ENCODE peak calls at places on chromosomes 13 and 19, in five cellular contexts. One of them, this sample, is unnamed.

GRCh38 chr19:47754206-47755064 is 9.1 kb downstream of the NOP53 start:
- DNase-seq in GM23248: no peak
- DNase-seq in cardiac fibroblast: no peak
- DNase-seq in fibroblast of the aortic adventitia: no peak
- DNase-seq in uterus: no peak
- DNase-seq in this sample: no peak

GRCh38 chr13:41700790-41701310 is 243.5 kb downstream of the RGCC start:
- DNase-seq in GM23248: peak
- DNase-seq in cardiac fibroblast: peak
- DNase-seq in fibroblast of the aortic adventitia: peak
- DNase-seq in uterus: peak
- DNase-seq in this sample: no peak

GRCh38 chr13:111328803-111329410 is 8.5 kb downstream of the TEX29 start:
- DNase-seq in GM23248: no peak
- DNase-seq in cardiac fibroblast: no peak
- DNase-seq in fibroblast of the aortic adventitia: no peak
- DNase-seq in uterus: no peak
- DNase-seq in this sample: no peak

GRCh38 chr19:12785431-12786011 is 5.8 kb upstream of the JUNB start:
- DNase-seq in GM23248: peak
- DNase-seq in cardiac fibroblast: no peak
- DNase-seq in fibroblast of the aortic adventitia: no peak
- DNase-seq in uterus: no peak
- DNase-seq in this sample: no peak

GRCh38 chr13:94389544-94390351 is 89.7 kb downstream of the DCT start:
- DNase-seq in GM23248: peak
- DNase-seq in cardiac fibroblast: no peak
- DNase-seq in fibroblast of the aortic adventitia: peak
- DNase-seq in uterus: no peak
- DNase-seq in this sample: no peak

GRCh38 chr19:39599116-39599515 is 3.2 kb upstream of the LGALS13 start:
- DNase-seq in GM23248: peak
- DNase-seq in cardiac fibroblast: peak
- DNase-seq in fibroblast of the aortic adventitia: peak
- DNase-seq in uterus: no peak
- DNase-seq in this sample: peak

GRCh38 chr13:96779691-96780090 is 214.6 kb downstream of the OXGR1 start:
- DNase-seq in GM23248: no peak
- DNase-seq in cardiac fibroblast: peak
- DNase-seq in fibroblast of the aortic adventitia: no peak
- DNase-seq in uterus: no peak
- DNase-seq in this sample: no peak

GRCh38 chr13:47598340-47598911 is 402.6 kb downstream of the SUCLA2 start:
- DNase-seq in GM23248: peak
- DNase-seq in cardiac fibroblast: peak
- DNase-seq in fibroblast of the aortic adventitia: peak
- DNase-seq in uterus: no peak
- DNase-seq in this sample: no peak

GRCh38 chr19:19406878-19407639 is 1.6 kb downstream of the GATAD2A start:
- DNase-seq in GM23248: peak
- DNase-seq in cardiac fibroblast: peak
- DNase-seq in fibroblast of the aortic adventitia: peak
- DNase-seq in uterus: no peak
- DNase-seq in this sample: no peak

GRCh38 chr13:112893570-112894422 is 75.2 kb upstream of the MCF2L start:
- DNase-seq in GM23248: peak
- DNase-seq in cardiac fibroblast: peak
- DNase-seq in fibroblast of the aortic adventitia: peak
- DNase-seq in uterus: no peak
- DNase-seq in this sample: no peak

GRCh38 chr13:40471911-40472310 is 194.5 kb downstream of the FOXO1 start:
- DNase-seq in GM23248: no peak
- DNase-seq in cardiac fibroblast: no peak
- DNase-seq in fibroblast of the aortic adventitia: no peak
- DNase-seq in uterus: no peak
- DNase-seq in this sample: no peak

GRCh38 chr19:52270266-52270885 is 989 bp downstream of the ZNF766 start:
- DNase-seq in GM23248: peak
- DNase-seq in cardiac fibroblast: no peak
- DNase-seq in fibroblast of the aortic adventitia: no peak
- DNase-seq in uterus: no peak
- DNase-seq in this sample: no peak

GRCh38 chr19:4114181-4114580 is 9.7 kb downstream of the MAP2K2 start:
- DNase-seq in GM23248: no peak
- DNase-seq in cardiac fibroblast: no peak
- DNase-seq in fibroblast of the aortic adventitia: no peak
- DNase-seq in uterus: no peak
- DNase-seq in this sample: no peak

GRCh38 chr13:112575680-112576079 is 12.3 kb downstream of the TUBGCP3 start:
- DNase-seq in GM23248: peak
- DNase-seq in cardiac fibroblast: no peak
- DNase-seq in fibroblast of the aortic adventitia: peak
- DNase-seq in uterus: no peak
- DNase-seq in this sample: no peak

GRCh38 chr13:79128158-79128557 is 277.9 kb downstream of the RBM26 start:
- DNase-seq in GM23248: peak
- DNase-seq in cardiac fibroblast: peak
- DNase-seq in fibroblast of the aortic adventitia: peak
- DNase-seq in uterus: no peak
- DNase-seq in this sample: no peak

GRCh38 chr19:38563475-38563874 is 54.3 kb downstream of the MAP4K1 start:
- DNase-seq in GM23248: no peak
- DNase-seq in cardiac fibroblast: no peak
- DNase-seq in fibroblast of the aortic adventitia: no peak
- DNase-seq in uterus: no peak
- DNase-seq in this sample: no peak

GRCh38 chr13:73417012-73417615 is 358.3 kb downstream of the KLF5 start:
- DNase-seq in GM23248: peak
- DNase-seq in cardiac fibroblast: peak
- DNase-seq in fibroblast of the aortic adventitia: no peak
- DNase-seq in uterus: no peak
- DNase-seq in this sample: peak

GRCh38 chr19:49403404-49404187 is 15.5 kb downstream of the KASH5 start:
- DNase-seq in GM23248: no peak
- DNase-seq in cardiac fibroblast: no peak
- DNase-seq in fibroblast of the aortic adventitia: no peak
- DNase-seq in uterus: no peak
- DNase-seq in this sample: no peak

GRCh38 chr13:113915012-113915763 is 51.3 kb upstream of the GAS6 start:
- DNase-seq in GM23248: no peak
- DNase-seq in cardiac fibroblast: no peak
- DNase-seq in fibroblast of the aortic adventitia: no peak
- DNase-seq in uterus: no peak
- DNase-seq in this sample: no peak

GRCh38 chr19:4682417-4683200 is 12.5 kb upstream of the MYDGF start:
- DNase-seq in GM23248: no peak
- DNase-seq in cardiac fibroblast: no peak
- DNase-seq in fibroblast of the aortic adventitia: no peak
- DNase-seq in uterus: no peak
- DNase-seq in this sample: no peak

GRCh38 chr13:67390462-67391093 is 160.4 kb upstream of the PCDH9 start:
- DNase-seq in GM23248: no peak
- DNase-seq in cardiac fibroblast: peak
- DNase-seq in fibroblast of the aortic adventitia: peak
- DNase-seq in uterus: no peak
- DNase-seq in this sample: no peak

GRCh38 chr13:43054803-43055802 is 31.7 kb downstream of the DNAJC15 start:
- DNase-seq in GM23248: peak
- DNase-seq in cardiac fibroblast: peak
- DNase-seq in fibroblast of the aortic adventitia: peak
- DNase-seq in uterus: peak
- DNase-seq in this sample: peak

GRCh38 chr13:40306817-40307216 is 359.6 kb downstream of the FOXO1 start:
- DNase-seq in GM23248: peak
- DNase-seq in cardiac fibroblast: peak
- DNase-seq in fibroblast of the aortic adventitia: no peak
- DNase-seq in uterus: no peak
- DNase-seq in this sample: no peak

GRCh38 chr13:79631260-79631659 is 150.3 kb downstream of the NDFIP2 start:
- DNase-seq in GM23248: peak
- DNase-seq in cardiac fibroblast: peak
- DNase-seq in fibroblast of the aortic adventitia: peak
- DNase-seq in uterus: no peak
- DNase-seq in this sample: no peak

GRCh38 chr19:42121666-42122069 is 10.6 kb downstream of the POU2F2 start:
- DNase-seq in GM23248: peak
- DNase-seq in cardiac fibroblast: peak
- DNase-seq in fibroblast of the aortic adventitia: peak
- DNase-seq in uterus: peak
- DNase-seq in this sample: no peak

GRCh38 chr19:50486823-50487515 is 10.3 kb upstream of the GARIN5A start:
- DNase-seq in GM23248: peak
- DNase-seq in cardiac fibroblast: peak
- DNase-seq in fibroblast of the aortic adventitia: peak
- DNase-seq in uterus: no peak
- DNase-seq in this sample: peak

GRCh38 chr19:18264428-18264827 is 9.8 kb downstream of the IQCN start:
- DNase-seq in GM23248: no peak
- DNase-seq in cardiac fibroblast: no peak
- DNase-seq in fibroblast of the aortic adventitia: no peak
- DNase-seq in uterus: peak
- DNase-seq in this sample: no peak
- H3K4me3 ChIP-seq in GM23248: no peak
- H3K4me3 ChIP-seq in cardiac fibroblast: no peak
- H3K4me3 ChIP-seq in fibroblast of the aortic adventitia: no peak
- H3K4me3 ChIP-seq in uterus: no peak
- H3K4me3 ChIP-seq in this sample: no peak

DNA sequence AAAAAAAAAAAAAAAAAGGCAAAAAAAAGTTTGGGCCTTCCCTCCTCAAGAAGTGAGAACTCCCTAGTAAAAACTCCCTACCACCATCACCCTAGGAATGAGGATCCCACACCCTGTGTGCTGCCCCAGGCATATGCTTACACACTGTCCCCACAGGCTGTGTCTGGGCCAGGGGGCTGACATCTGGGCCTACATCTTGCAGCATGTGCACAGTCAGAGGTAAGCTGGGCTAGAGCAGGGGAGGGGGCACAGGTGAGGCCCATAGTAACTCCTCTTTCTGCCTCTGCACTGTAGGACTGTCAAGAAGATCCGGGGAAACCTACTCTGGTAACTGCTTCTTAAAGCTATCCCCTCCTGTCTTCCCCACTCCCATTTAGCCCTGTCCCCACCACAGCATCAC is 1.0 kb downstream of the HAUS5 start:
- DNase-seq in GM23248: no peak
- DNase-seq in cardiac fibroblast: no peak
- DNase-seq in fibroblast of the aortic adventitia: no peak
- DNase-seq in uterus: no peak
- DNase-seq in this sample: no peak
- H3K4me3 ChIP-seq in GM23248: no peak
- H3K4me3 ChIP-seq in cardiac fibroblast: no peak
- H3K4me3 ChIP-seq in fibroblast of the aortic adventitia: no peak
- H3K4me3 ChIP-seq in uterus: no peak
- H3K4me3 ChIP-seq in this sample: peak

GRCh38 chr13:30844548-30845296 is 61.3 kb upstream of the MEDAG start:
- DNase-seq in GM23248: no peak
- DNase-seq in cardiac fibroblast: peak
- DNase-seq in fibroblast of the aortic adventitia: peak
- DNase-seq in uterus: no peak
- DNase-seq in this sample: no peak
- H3K4me3 ChIP-seq in GM23248: no peak
- H3K4me3 ChIP-seq in cardiac fibroblast: no peak
- H3K4me3 ChIP-seq in fibroblast of the aortic adventitia: no peak
- H3K4me3 ChIP-seq in uterus: no peak
- H3K4me3 ChIP-seq in this sample: no peak

DNA sequence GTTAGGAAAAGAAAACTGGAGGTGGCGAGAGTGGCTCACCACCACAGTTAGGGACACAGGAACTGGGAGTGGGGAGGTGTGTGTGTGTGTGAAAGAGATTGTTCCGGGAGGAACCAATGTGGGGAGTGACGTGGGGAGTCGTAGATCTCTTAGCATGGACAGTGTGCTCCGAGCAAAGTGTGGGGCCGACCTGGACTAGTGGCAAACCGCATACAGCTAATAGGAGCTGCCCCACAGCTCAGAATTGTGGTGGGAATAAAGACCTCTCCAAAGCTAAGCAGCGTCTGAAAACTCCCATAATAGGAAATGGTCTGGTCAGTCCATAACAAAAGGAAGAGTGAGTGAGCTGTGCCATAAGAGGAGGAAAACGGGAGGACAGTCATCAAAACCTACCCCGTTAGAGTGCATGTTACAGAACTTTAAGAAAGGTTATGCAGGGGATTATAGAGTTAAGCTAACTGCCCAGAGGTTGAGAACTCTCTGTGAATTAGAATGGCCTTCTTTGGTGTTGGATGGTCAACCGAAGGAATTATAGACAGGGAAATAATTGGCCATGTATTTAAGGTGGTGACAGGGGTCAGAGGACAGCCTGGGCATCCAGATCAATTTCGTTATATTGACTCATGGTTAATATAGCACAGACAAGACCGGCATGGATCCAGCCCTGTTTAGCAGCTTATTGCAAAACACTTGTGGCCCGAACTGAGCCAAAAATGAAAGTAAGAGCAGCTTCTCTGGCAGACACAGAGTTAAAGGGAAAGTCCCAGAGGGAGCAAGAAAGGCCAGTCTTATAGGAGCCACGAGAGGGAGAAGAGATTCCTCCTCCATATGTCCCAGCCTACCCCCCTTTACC is 8.9 kb upstream of the SLC15A1 start:
- DNase-seq in GM23248: peak
- DNase-seq in cardiac fibroblast: peak
- DNase-seq in fibroblast of the aortic adventitia: peak
- DNase-seq in uterus: no peak
- DNase-seq in this sample: no peak
- H3K4me3 ChIP-seq in GM23248: peak
- H3K4me3 ChIP-seq in cardiac fibroblast: no peak
- H3K4me3 ChIP-seq in fibroblast of the aortic adventitia: peak
- H3K4me3 ChIP-seq in uterus: peak
- H3K4me3 ChIP-seq in this sample: no peak

DNA sequence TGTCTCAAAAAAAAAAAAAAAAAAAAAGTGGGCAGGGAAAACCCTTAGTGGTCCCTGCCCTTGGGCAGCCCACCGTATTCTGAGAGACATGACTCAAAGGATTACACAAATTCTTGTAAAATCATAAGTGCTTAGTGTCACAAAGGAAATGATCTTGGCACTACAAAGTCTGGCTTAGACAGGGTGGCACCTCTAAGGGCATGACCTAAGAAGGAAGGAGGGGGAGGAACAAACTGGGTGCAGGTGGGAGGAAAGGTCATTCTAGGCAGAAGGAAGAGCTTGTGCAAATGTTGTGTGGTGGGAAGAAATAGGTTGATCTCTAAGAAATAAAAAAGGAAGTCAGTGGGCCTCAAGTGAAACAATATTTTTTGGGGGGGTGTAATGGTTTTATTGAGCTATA is 10.4 kb downstream of the PNPLA6 start:
- DNase-seq in GM23248: no peak
- DNase-seq in cardiac fibroblast: no peak
- DNase-seq in fibroblast of the aortic adventitia: no peak
- DNase-seq in uterus: no peak
- DNase-seq in this sample: no peak
- H3K4me3 ChIP-seq in GM23248: no peak
- H3K4me3 ChIP-seq in cardiac fibroblast: no peak
- H3K4me3 ChIP-seq in fibroblast of the aortic adventitia: no peak
- H3K4me3 ChIP-seq in uterus: no peak
- H3K4me3 ChIP-seq in this sample: no peak

GRCh38 chr19:30692517-30692870 is 320.3 kb downstream of the ZNF536 start:
- DNase-seq in GM23248: peak
- DNase-seq in cardiac fibroblast: no peak
- DNase-seq in fibroblast of the aortic adventitia: no peak
- DNase-seq in uterus: peak
- DNase-seq in this sample: no peak
- H3K4me3 ChIP-seq in GM23248: peak
- H3K4me3 ChIP-seq in cardiac fibroblast: no peak
- H3K4me3 ChIP-seq in fibroblast of the aortic adventitia: peak
- H3K4me3 ChIP-seq in uterus: peak
- H3K4me3 ChIP-seq in this sample: no peak